ENCODE peak calls at places on chromosomes 12 and 14, in four cellular contexts. G is HepG2, H is K562, V is HCT116. W is an unnamed sample.

GRCh38 chr12:52903855-52904508 is 894 bp downstream of the KRT8 start:
- DNase-seq in G (peak), H (peak), V (no peak), W (no peak)

GRCh38 chr14:35416108-35416750 is 11.7 kb upstream of the NFKBIA start:
- DNase-seq in G (no peak), H (no peak), V (no peak), W (no peak)

GRCh38 chr12:6201775-6202292 is 1.6 kb downstream of the CD9 start:
- DNase-seq in G (no peak), H (no peak), V (no peak), W (no peak)

GRCh38 chr12:121791671-121792496 is 1.6 kb downstream of the RHOF start:
- DNase-seq in G (peak), H (no peak), V (no peak), W (no peak)

GRCh38 chr12:122517877-122518276 is 8.9 kb downstream of the RSRC2 start:
- DNase-seq in G (no peak), H (no peak), V (no peak), W (no peak)

GRCh38 chr14:23121401-23121800 is 2.3 kb upstream of the CEBPE start:
- DNase-seq in G (no peak), H (no peak), V (no peak), W (no peak)

GRCh38 chr14:67335781-67336180 is 23.8 kb downstream of the ATP6V1D start:
- DNase-seq in G (peak), H (no peak), V (peak), W (no peak)

GRCh38 chr12:127745466-127746220 is 521.3 kb upstream of the TMEM132C start:
- DNase-seq in G (no peak), H (no peak), V (no peak), W (no peak)

GRCh38 chr14:81221579-81222102 is 882 bp upstream of the GTF2A1 start:
- DNase-seq in G (no peak), H (no peak), V (no peak), W (peak)

GRCh38 chr14:50529288-50530179 is 2.8 kb downstream of the MAP4K5 start:
- DNase-seq in G (no peak), H (no peak), V (no peak), W (no peak)

GRCh38 chr14:90344285-90344684 is 12.5 kb upstream of the NRDE2 start:
- DNase-seq in G (no peak), H (no peak), V (no peak), W (no peak)

GRCh38 chr14:104723651-104724406 is at the start of gene ADSS1:
- DNase-seq in G (peak), H (peak), V (no peak), W (peak)

GRCh38 chr14:92652413-92653151 is 95.8 kb downstream of the LGMN start:
- DNase-seq in G (no peak), H (no peak), V (no peak), W (no peak)

GRCh38 chr12:132546647-132547046 is 56.7 kb downstream of the FBRSL1 start:
- DNase-seq in G (no peak), H (no peak), V (no peak), W (no peak)

GRCh38 chr12:8603858-8604257 is 8.8 kb downstream of the AICDA start:
- DNase-seq in G (no peak), H (no peak), V (no peak), W (no peak)

GRCh38 chr12:91140660-91141045 is 29.4 kb upstream of the LUM start:
- DNase-seq in G (no peak), H (no peak), V (no peak), W (no peak)

GRCh38 chr14:68306934-68307758 is 485.7 kb downstream of the ZFP36L1 start:
- DNase-seq in G (peak), H (no peak), V (peak), W (no peak)

GRCh38 chr12:68963456-68963859 is 30.5 kb upstream of the CPM start:
- DNase-seq in G (no peak), H (no peak), V (no peak), W (no peak)

GRCh38 chr12:269216-269615 is 6.6 kb upstream of the SLC6A13 start:
- DNase-seq in G (no peak), H (no peak), V (no peak), W (no peak)

GRCh38 chr14:69154779-69155178 is 1.9 kb upstream of the DCAF5 start:
- DNase-seq in G (peak), H (no peak), V (no peak), W (no peak)

GRCh38 chr12:1528791-1529190 is 65.6 kb downstream of the FBXL14 start:
- DNase-seq in G (no peak), H (no peak), V (no peak), W (no peak)

GRCh38 chr14:37594916-37595808 is at the start of the genes FOXA1 and TTC6:
- DNase-seq in G (peak), H (peak), V (peak), W (no peak)
- TF ChIP-seq TCF7L2 in G (no peak), H (no peak), V (no peak), W (no peak)

DNA sequence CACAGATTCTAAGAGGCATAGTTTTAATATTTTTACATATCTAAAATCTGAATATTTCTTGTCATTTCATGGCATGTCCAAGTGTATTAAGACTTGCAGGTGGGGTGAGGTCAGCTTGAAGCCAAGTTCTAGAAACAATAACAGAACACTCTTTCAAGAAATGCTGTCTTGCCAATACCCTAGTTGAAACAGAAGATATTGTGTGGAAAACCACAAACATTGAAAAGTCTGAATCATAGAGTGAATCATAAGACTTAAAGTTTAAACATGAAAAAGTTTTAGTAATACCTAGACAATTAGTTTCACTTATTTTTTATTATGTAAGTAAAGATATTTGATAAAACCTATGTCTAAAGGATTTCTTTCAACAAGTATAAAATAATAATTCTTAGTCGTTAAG is 191.5 kb upstream of the CAND1 start:
- DNase-seq in G (no peak), H (no peak), V (no peak), W (no peak)
- TF ChIP-seq TCF7L2 in G (no peak), H (no peak), V (no peak), W (no peak)

GRCh38 chr12:109524466-109525278 is 47.2 kb downstream of the UBE3B start:
- DNase-seq in G (no peak), H (no peak), V (no peak), W (no peak)
- TF ChIP-seq TCF7L2 in G (no peak), H (no peak), V (no peak), W (no peak)

GRCh38 chr12:65632131-65632855 is 192.0 kb upstream of the HMGA2 start:
- DNase-seq in G (no peak), H (no peak), V (no peak), W (no peak)
- TF ChIP-seq TCF7L2 in G (no peak), H (no peak), V (no peak), W (no peak)

DNA sequence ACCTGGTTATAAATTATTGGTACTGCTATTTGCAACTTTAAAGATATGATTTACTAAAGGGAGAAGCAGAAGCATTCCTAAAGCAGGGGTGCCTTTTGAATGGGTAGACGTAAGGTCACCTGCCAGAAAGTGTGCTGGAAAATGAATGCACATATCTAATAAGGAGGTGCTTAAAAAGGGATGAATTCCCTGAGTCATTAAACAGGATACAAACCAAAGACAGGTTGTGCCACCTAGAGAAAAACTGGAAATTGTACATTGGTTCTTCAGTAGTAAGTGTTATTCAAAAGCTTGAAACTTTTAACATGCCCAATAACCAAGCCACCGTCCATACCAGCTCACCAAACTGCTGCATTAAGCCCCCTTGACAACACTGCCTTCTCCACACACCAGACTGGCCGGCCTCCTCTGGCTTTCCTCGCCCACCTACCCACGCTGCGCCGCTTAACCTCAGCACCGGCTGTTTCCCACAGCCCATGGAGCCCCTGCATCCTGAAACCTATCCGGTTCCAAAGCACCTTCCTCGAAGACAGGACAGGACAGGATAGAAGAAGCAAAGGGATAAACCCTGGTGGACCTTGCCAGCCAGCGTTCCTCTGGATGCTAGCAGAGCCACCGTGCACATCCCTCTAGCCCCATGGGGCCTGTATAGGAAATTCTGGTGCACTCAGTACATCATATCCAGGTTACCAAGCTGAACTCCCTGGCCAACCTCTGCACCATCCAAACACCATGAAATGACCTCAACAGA is 201.5 kb upstream of the CAND1 start:
- DNase-seq in G (no peak), H (no peak), V (no peak), W (no peak)
- TF ChIP-seq TCF7L2 in G (no peak), H (no peak), V (no peak), W (no peak)

GRCh38 chr14:20757963-20758362 is 10.2 kb upstream of the EDDM3B start:
- DNase-seq in G (no peak), H (peak), V (no peak), W (no peak)
- TF ChIP-seq TCF7L2 in G (no peak), H (no peak), V (no peak), W (no peak)

GRCh38 chr14:54487771-54488170 is 1.0 kb downstream of the GMFB start:
- DNase-seq in G (no peak), H (no peak), V (no peak), W (no peak)
- TF ChIP-seq TCF7L2 in G (no peak), H (no peak), V (no peak), W (no peak)